ENCODE peak calls at places on chromosomes 4 and X, in five cellular contexts. N is fibroblast of lung, V is adrenal gland, P is GM12878, A is left ventricle myocardium inferior. I is an unnamed sample.

GRCh38 chr4:10733016-10733415 is 48.4 kb upstream of the CLNK start:
- DNase-seq in N (no peak), V (no peak), P (no peak), A (no peak), I (no peak)

GRCh38 chrX:53678667-53679066 is 7.9 kb downstream of the HUWE1 start:
- DNase-seq in N (no peak), V (no peak), P (no peak), A (no peak), I (peak; percentile 11)

GRCh38 chr4:5010984-5011383 is 8.3 kb downstream of the CYTL1 start:
- DNase-seq in N (no peak), V (no peak), P (no peak), A (no peak), I (no peak)

GRCh38 chrX:104618106-104618895 is 52.3 kb downstream of the IL1RAPL2 start:
- DNase-seq in N (no peak), V (no peak), P (no peak), A (no peak), I (peak; percentile 76)

GRCh38 chr4:986949-987688 is at the start of gene IDUA:
- DNase-seq in N (peak; percentile 63), V (peak; percentile 83), P (no peak), A (peak; percentile 84), I (peak; percentile 84)

GRCh38 chr4:154030747-154031146 is 241.9 kb upstream of the SFRP2 start:
- DNase-seq in N (no peak), V (no peak), P (no peak), A (no peak), I (no peak)

GRCh38 chr4:128341634-128342033 is 54.0 kb upstream of the PGRMC2 start:
- DNase-seq in N (no peak), V (no peak), P (no peak), A (no peak), I (no peak)

GRCh38 chrX:149312936-149313432 is 192.1 kb downstream of the IDS start:
- DNase-seq in N (peak; percentile 27), V (no peak), P (no peak), A (no peak), I (peak; percentile 3)

GRCh38 chrX:30653415-30654131 is at the start of gene GK:
- DNase-seq in N (no peak), V (peak; percentile 50), P (no peak), A (peak; percentile 15), I (no peak)

GRCh38 chr4:54265366-54265765 is 36.3 kb downstream of the PDGFRA start:
- DNase-seq in N (no peak), V (no peak), P (no peak), A (no peak), I (no peak)
- TF ChIP-seq CTCF in N (no peak), V (no peak), P (no peak), A (no peak), I (no peak)

GRCh38 chrX:74259879-74260491 is 44.0 kb upstream of the ZCCHC13 start:
- DNase-seq in N (no peak), V (no peak), P (no peak), A (no peak), I (no peak)
- H3K36me3 ChIP-seq in N (no peaks in the 10 kb centered on the region), V (peaks cover 11% of the 10 kb centered on the region), P (no peaks in the 10 kb centered on the region), A (peaks cover 21% of the 10 kb centered on the region), I (no peaks in the 10 kb centered on the region)

GRCh38 chr4:73193155-73193554 is 65.4 kb downstream of the ANKRD17 start:
- DNase-seq in N (no peak), V (no peak), P (no peak), A (no peak), I (no peak)

GRCh38 chr4:73194064-73194463 is 64.5 kb downstream of the ANKRD17 start:
- DNase-seq in N (no peak), V (no peak), P (no peak), A (no peak), I (no peak)

GRCh38 chr4:73197220-73197619 is 61.4 kb downstream of the ANKRD17 start:
- DNase-seq in N (no peak), V (no peak), P (no peak), A (no peak), I (no peak)

GRCh38 chr4:73189274-73189810 is 69.3 kb downstream of the ANKRD17 start:
- DNase-seq in N (peak; percentile 75), V (no peak), P (no peak), A (no peak), I (no peak)

GRCh38 chr4:73193659-73194058 is 64.9 kb downstream of the ANKRD17 start:
- DNase-seq in N (no peak), V (no peak), P (no peak), A (no peak), I (no peak)
- H3K4me3 ChIP-seq in N (no peak overlapping the region), V (no peak overlapping the region), P (peak overlapping the region; percentile 26), A (no peak overlapping the region), I (no peak overlapping the region)

GRCh38 chrX:144896323-144896722 is 351.0 kb upstream of the SPANXN1 start:
- DNase-seq in N (no peak), V (no peak), P (no peak), A (no peak), I (peak; percentile 0)
- TF ChIP-seq CTCF in N (no peak), V (no peak), P (peak; percentile 9), A (no peak), I (no peak)

GRCh38 chr4:139316733-139317132 is 14.5 kb upstream of the NDUFC1 start:
- DNase-seq in N (no peak), V (no peak), P (no peak), A (no peak), I (no peak)
- H3K36me3 ChIP-seq in N (no peaks in the 10 kb centered on the region), V (no peaks in the 10 kb centered on the region), P (peaks cover 2% of the 10 kb centered on the region), A (no peaks in the 10 kb centered on the region), I (no peaks in the 10 kb centered on the region)

GRCh38 chrX:101079736-101080135 is 1.1 kb downstream of the TMEM35A start:
- DNase-seq in N (no peak), V (no peak), P (no peak), A (no peak), I (no peak)
- H3K4me3 ChIP-seq in N (peak overlapping the region; percentile 53), V (no peak overlapping the region), P (no peak overlapping the region), A (peak overlapping the region; percentile 52), I (no peak overlapping the region)

GRCh38 chrX:85109235-85109634 is 105.6 kb downstream of the APOOL start:
- DNase-seq in N (no peak), V (peak; percentile 33), P (no peak), A (no peak), I (no peak)
- TF ChIP-seq CTCF in N (no peak), V (no peak), P (peak; percentile 38), A (no peak), I (no peak)

GRCh38 chr4:118760092-118760491 is 74.9 kb downstream of the METTL14 start:
- DNase-seq in N (no peak), V (no peak), P (no peak), A (no peak), I (no peak)
- H3K36me3 ChIP-seq in N (peaks cover 14% of the 10 kb centered on the region), V (no peaks in the 10 kb centered on the region), P (peaks cover 26% of the 10 kb centered on the region), A (peaks cover 18% of the 10 kb centered on the region), I (peaks cover 2% of the 10 kb centered on the region)

GRCh38 chr4:3834186-3834920 is 68.2 kb downstream of the ADRA2C start:
- DNase-seq in N (no peak), V (no peak), P (no peak), A (no peak), I (no peak)

GRCh38 chr4:3836802-3837601 is 70.8 kb downstream of the ADRA2C start:
- DNase-seq in N (no peak), V (peak; percentile 65), P (no peak), A (no peak), I (no peak)

GRCh38 chr4:3835527-3836040 is 69.4 kb downstream of the ADRA2C start:
- DNase-seq in N (no peak), V (no peak), P (no peak), A (no peak), I (no peak)

GRCh38 chr4:3834921-3835521 is 68.8 kb downstream of the ADRA2C start:
- DNase-seq in N (no peak), V (no peak), P (no peak), A (no peak), I (no peak)

GRCh38 chr4:3836041-3836801 is 70.0 kb downstream of the ADRA2C start:
- DNase-seq in N (no peak), V (no peak), P (no peak), A (no peak), I (no peak)
- H3K4me3 ChIP-seq in N (no peak overlapping the region), V (no peak overlapping the region), P (no peak overlapping the region), A (no peak overlapping the region), I (no peak overlapping the region)

DNA sequence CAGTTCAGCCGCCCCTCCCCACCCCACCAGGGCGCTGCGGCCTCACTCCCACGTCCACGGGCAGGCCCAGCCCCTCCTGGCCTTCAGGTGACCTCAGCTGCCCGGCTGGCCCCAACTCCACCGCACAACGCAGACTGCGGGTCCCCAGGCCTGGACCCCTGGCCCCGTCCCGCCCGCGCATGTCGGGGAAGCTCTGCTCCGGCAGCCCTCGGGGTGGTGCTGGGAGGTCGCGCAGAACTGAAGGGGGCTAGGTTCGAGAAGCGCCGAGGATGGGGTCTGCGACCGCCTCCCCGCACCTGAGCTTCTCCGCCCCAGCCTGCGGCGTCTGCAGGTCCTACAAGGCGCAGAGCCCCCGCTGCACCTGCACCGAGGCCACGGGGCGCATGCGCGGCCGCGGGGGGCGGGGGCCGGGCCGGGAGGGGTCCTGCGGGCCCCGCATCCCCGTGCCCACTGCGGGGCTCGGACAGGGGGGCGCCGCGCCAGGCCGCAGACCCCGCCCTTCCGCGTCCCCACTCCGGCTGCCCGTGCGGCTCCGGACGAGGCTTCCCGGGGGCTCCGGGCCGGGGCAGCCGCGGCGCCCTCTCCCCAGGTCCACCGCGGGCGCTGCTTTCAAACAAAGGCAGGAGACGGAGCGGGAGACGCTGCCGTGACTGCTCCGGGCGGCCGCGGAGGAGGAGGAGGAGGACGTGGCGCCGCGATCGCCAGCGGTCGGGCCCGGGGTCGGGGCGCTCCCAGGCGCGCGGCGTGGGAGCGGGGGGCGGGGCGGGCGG is 678 bp upstream of the NAT8L start:
- DNase-seq in N (no peak), V (no peak), P (no peak), A (peak; percentile 9), I (no peak)
- TF ChIP-seq CTCF in N (no peak), V (no peak), P (no peak), A (no peak), I (no peak)